ENCODE peak calls at places on chromosomes 2 and 18, in six cellular contexts. E is HS-5, U is KG1, D is A549, P is HuH-7, M is GM12865. R is an unnamed sample.

GRCh38 chr2:140242889-140243288 is 1462.7 kb upstream of the NXPH2 start:
- DNase-seq in E (no peak), M (no peak), U (no peak), D (no peak), P (no peak), R (no peak)

GRCh38 chr18:7946724-7947377 is 379.7 kb downstream of the PTPRM start:
- DNase-seq in D (peak), E (no peak), M (peak), P (no peak), U (peak), R (no peak)

GRCh38 chr2:15871239-15871783 is 69.0 kb upstream of the MYCN start:
- DNase-seq in D (no peak), P (no peak), E (no peak), U (no peak), M (no peak), R (no peak)

GRCh38 chr2:1886405-1886992 is 142.2 kb upstream of the PXDN start:
- DNase-seq in E (no peak), P (peak), D (peak), U (peak), M (peak), R (peak)

GRCh38 chr2:39094717-39095363 is 26.0 kb downstream of the SOS1 start:
- DNase-seq in E (no peak), P (no peak), D (no peak), U (no peak), M (peak), R (peak)

GRCh38 chr2:9629222-9630000 is 1.4 kb downstream of the YWHAQ start:
- DNase-seq in M (peak), P (no peak), D (no peak), U (no peak), E (no peak), R (no peak)

GRCh38 chr2:9941196-9941995 is 10.1 kb upstream of the GRHL1 start:
- DNase-seq in U (no peak), M (peak), P (no peak), D (no peak), E (peak), R (no peak)

GRCh38 chr2:68359889-68360288 is 5.2 kb upstream of the PLEK start:
- DNase-seq in E (no peak), U (no peak), D (no peak), M (no peak), P (no peak), R (no peak)

GRCh38 chr2:200042944-200043343 is 87.6 kb downstream of the MAIP1 start:
- DNase-seq in M (no peak), U (no peak), D (no peak), E (peak), P (no peak), R (no peak)

GRCh38 chr2:23595601-23596251 is 210.7 kb downstream of the KLHL29 start:
- DNase-seq in E (no peak), D (no peak), M (no peak), P (no peak), U (no peak), R (peak)

GRCh38 chr2:85577386-85578242 is at the start of gene VAMP8:
- DNase-seq in D (no peak), P (no peak), U (peak), E (no peak), M (peak), R (peak)

GRCh38 chr2:96212336-96212735 is 3.7 kb upstream of the STARD7 start:
- DNase-seq in M (no peak), E (no peak), P (no peak), D (no peak), U (no peak), R (no peak)

R was measured in NB4.